ENCODE peak calls at places on chromosomes 4 and X, in six cellular contexts. One of them, this sample, is unnamed.
A peak's percentile ranks its signal among the peaks of the same experiment; 100 is the strongest.

GRCh38 chrX:50107470-50107869 is 93.3 kb downstream of the AKAP4 start:
- DNase-seq in psoas muscle: no peak
- DNase-seq in IMR-90: no peak
- DNase-seq in tibial artery: no peak
- DNase-seq in SK-N-SH: no peak
- DNase-seq in suprapubic skin: no peak
- DNase-seq in this sample: no peak

GRCh38 chr4:906311-907102 is 25.6 kb downstream of the GAK start:
- DNase-seq in suprapubic skin: no peak
- DNase-seq in tibial artery: no peak
- DNase-seq in IMR-90: no peak
- DNase-seq in SK-N-SH: no peak
- DNase-seq in psoas muscle: no peak
- DNase-seq in this sample: peak; percentile 24

GRCh38 chr4:93409035-93409434 is 419.5 kb upstream of the ATOH1 start:
- DNase-seq in SK-N-SH: no peak
- DNase-seq in suprapubic skin: no peak
- DNase-seq in tibial artery: no peak
- DNase-seq in IMR-90: no peak
- DNase-seq in psoas muscle: no peak
- DNase-seq in this sample: no peak

GRCh38 chr4:161419822-161420221 is 744.0 kb downstream of the FSTL5 start:
- DNase-seq in SK-N-SH: peak; percentile 7
- DNase-seq in IMR-90: no peak
- DNase-seq in suprapubic skin: no peak
- DNase-seq in tibial artery: no peak
- DNase-seq in psoas muscle: no peak
- DNase-seq in this sample: no peak

GRCh38 chrX:40083979-40084359 is 13.8 kb downstream of the BCOR start:
- DNase-seq in psoas muscle: peak; percentile 34
- DNase-seq in tibial artery: no peak
- DNase-seq in SK-N-SH: no peak
- DNase-seq in IMR-90: no peak
- DNase-seq in suprapubic skin: no peak
- DNase-seq in this sample: peak; percentile 35

GRCh38 chr4:151744614-151745013 is 16.2 kb downstream of the GATB start:
- DNase-seq in suprapubic skin: no peak
- DNase-seq in SK-N-SH: no peak
- DNase-seq in tibial artery: no peak
- DNase-seq in psoas muscle: no peak
- DNase-seq in IMR-90: peak; percentile 97
- DNase-seq in this sample: no peak

GRCh38 chr4:163591614-163592020 is 97.1 kb downstream of the TMA16 start:
- DNase-seq in IMR-90: no peak
- DNase-seq in tibial artery: no peak
- DNase-seq in SK-N-SH: no peak
- DNase-seq in suprapubic skin: no peak
- DNase-seq in psoas muscle: no peak
- DNase-seq in this sample: no peak

GRCh38 chr4:128776794-128777216 is 32.7 kb upstream of the JADE1 start:
- DNase-seq in SK-N-SH: no peak
- DNase-seq in suprapubic skin: no peak
- DNase-seq in tibial artery: peak; percentile 75
- DNase-seq in psoas muscle: no peak
- DNase-seq in IMR-90: peak; percentile 95
- DNase-seq in this sample: peak; percentile 83

GRCh38 chr4:112284662-112285411 is 867 bp downstream of the TIFA start:
- DNase-seq in suprapubic skin: no peak
- DNase-seq in IMR-90: peak; percentile 24
- DNase-seq in tibial artery: no peak
- DNase-seq in psoas muscle: no peak
- DNase-seq in SK-N-SH: peak; percentile 64
- DNase-seq in this sample: peak; percentile 64

GRCh38 chr4:48642421-48643144 is 137.5 kb downstream of the FRYL start:
- DNase-seq in psoas muscle: no peak
- DNase-seq in suprapubic skin: no peak
- DNase-seq in SK-N-SH: no peak
- DNase-seq in tibial artery: no peak
- DNase-seq in IMR-90: peak; percentile 33
- DNase-seq in this sample: no peak

GRCh38 chrX:134544614-134545255 is 84.8 kb downstream of the HPRT1 start:
- DNase-seq in suprapubic skin: no peak
- DNase-seq in SK-N-SH: peak; percentile 49
- DNase-seq in psoas muscle: no peak
- DNase-seq in tibial artery: no peak
- DNase-seq in IMR-90: no peak
- DNase-seq in this sample: no peak

GRCh38 chr4:186485621-186486062 is 69.7 kb downstream of the MTNR1A start:
- DNase-seq in IMR-90: peak; percentile 19
- DNase-seq in suprapubic skin: no peak
- DNase-seq in tibial artery: peak; percentile 66
- DNase-seq in SK-N-SH: peak; percentile 34
- DNase-seq in psoas muscle: no peak
- DNase-seq in this sample: peak; percentile 59

GRCh38 chr4:78954048-78954666 is 14.9 kb upstream of the PAQR3 start:
- DNase-seq in tibial artery: no peak
- DNase-seq in suprapubic skin: no peak
- DNase-seq in psoas muscle: no peak
- DNase-seq in SK-N-SH: peak; percentile 18
- DNase-seq in IMR-90: no peak
- DNase-seq in this sample: no peak

GRCh38 chr4:184747034-184747830 is 13.3 kb upstream of the CENPU start:
- DNase-seq in suprapubic skin: no peak
- DNase-seq in psoas muscle: peak; percentile 84
- DNase-seq in SK-N-SH: no peak
- DNase-seq in IMR-90: no peak
- DNase-seq in tibial artery: no peak
- DNase-seq in this sample: no peak

GRCh38 chr4:100208459-100208858 is 18.2 kb upstream of the DDIT4L start:
- DNase-seq in suprapubic skin: no peak
- DNase-seq in IMR-90: no peak
- DNase-seq in tibial artery: no peak
- DNase-seq in SK-N-SH: no peak
- DNase-seq in psoas muscle: no peak
- DNase-seq in this sample: no peak

GRCh38 chr4:156476359-156476758 is 495.2 kb downstream of the PDGFC start:
- DNase-seq in psoas muscle: no peak
- DNase-seq in tibial artery: no peak
- DNase-seq in suprapubic skin: no peak
- DNase-seq in IMR-90: peak; percentile 98
- DNase-seq in SK-N-SH: peak; percentile 4
- DNase-seq in this sample: no peak

GRCh38 chrX:47556045-47556623 is 4.9 kb upstream of the ARAF start:
- DNase-seq in tibial artery: peak; percentile 95
- DNase-seq in suprapubic skin: peak; percentile 93
- DNase-seq in SK-N-SH: peak; percentile 80
- DNase-seq in psoas muscle: peak; percentile 93
- DNase-seq in IMR-90: peak; percentile 92
- DNase-seq in this sample: peak; percentile 90

GRCh38 chrX:13764765-13765164 is 30.2 kb downstream of the OFD1 start:
- DNase-seq in IMR-90: no peak
- DNase-seq in suprapubic skin: no peak
- DNase-seq in tibial artery: no peak
- DNase-seq in SK-N-SH: peak; percentile 72
- DNase-seq in psoas muscle: no peak
- DNase-seq in this sample: peak; percentile 21

GRCh38 chr4:121479801-121480200 is 99.0 kb upstream of the QRFPR start:
- DNase-seq in suprapubic skin: no peak
- DNase-seq in IMR-90: no peak
- DNase-seq in psoas muscle: no peak
- DNase-seq in SK-N-SH: no peak
- DNase-seq in tibial artery: no peak
- DNase-seq in this sample: no peak

GRCh38 chr4:7375427-7375826 is 59.3 kb downstream of the PSAPL1 start:
- DNase-seq in tibial artery: no peak
- DNase-seq in psoas muscle: peak; percentile 37
- DNase-seq in suprapubic skin: no peak
- DNase-seq in IMR-90: peak; percentile 13
- DNase-seq in SK-N-SH: no peak
- DNase-seq in this sample: no peak

GRCh38 chrX:129697204-129697829 is 41.5 kb upstream of the XPNPEP2 start:
- DNase-seq in psoas muscle: no peak
- DNase-seq in IMR-90: no peak
- DNase-seq in SK-N-SH: no peak
- DNase-seq in suprapubic skin: no peak
- DNase-seq in tibial artery: no peak
- DNase-seq in this sample: no peak

GRCh38 chrX:115367956-115368355 is 78.4 kb downstream of the LUZP4 start:
- DNase-seq in psoas muscle: no peak
- DNase-seq in IMR-90: peak; percentile 18
- DNase-seq in tibial artery: no peak
- DNase-seq in suprapubic skin: no peak
- DNase-seq in SK-N-SH: no peak
- DNase-seq in this sample: no peak

GRCh38 chr4:107035711-107036601 is at the start of gene DKK2:
- DNase-seq in suprapubic skin: peak; percentile 84
- DNase-seq in SK-N-SH: peak; percentile 40
- DNase-seq in IMR-90: peak; percentile 28
- DNase-seq in tibial artery: no peak
- DNase-seq in psoas muscle: peak; percentile 62
- DNase-seq in this sample: peak; percentile 24

GRCh38 chr4:156388826-156389225 is 435.2 kb upstream of the CTSO start:
- DNase-seq in suprapubic skin: no peak
- DNase-seq in tibial artery: no peak
- DNase-seq in psoas muscle: no peak
- DNase-seq in SK-N-SH: no peak
- DNase-seq in IMR-90: peak; percentile 2
- DNase-seq in this sample: no peak

GRCh38 chrX:126655061-126655460 is 102.4 kb upstream of the DCAF12L1 start:
- DNase-seq in IMR-90: no peak
- DNase-seq in suprapubic skin: no peak
- DNase-seq in psoas muscle: no peak
- DNase-seq in SK-N-SH: no peak
- DNase-seq in tibial artery: no peak
- DNase-seq in this sample: no peak

GRCh38 chrX:138858438-138858837 is 146.9 kb upstream of the FGF13 start:
- DNase-seq in psoas muscle: no peak
- DNase-seq in SK-N-SH: no peak
- DNase-seq in suprapubic skin: no peak
- DNase-seq in tibial artery: no peak
- DNase-seq in IMR-90: peak; percentile 1
- DNase-seq in this sample: no peak

GRCh38 chr4:76156635-76157034 is 8.4 kb upstream of the NUP54 start:
- DNase-seq in IMR-90: peak; percentile 5
- DNase-seq in psoas muscle: no peak
- DNase-seq in tibial artery: no peak
- DNase-seq in SK-N-SH: no peak
- DNase-seq in suprapubic skin: no peak
- DNase-seq in this sample: no peak

GRCh38 chr4:170672571-170672970 is 582.8 kb upstream of the AADAT start:
- DNase-seq in IMR-90: peak; percentile 8
- DNase-seq in psoas muscle: no peak
- DNase-seq in tibial artery: no peak
- DNase-seq in SK-N-SH: no peak
- DNase-seq in suprapubic skin: no peak
- DNase-seq in this sample: no peak
- H3K4me3 ChIP-seq in IMR-90: no peak overlapping the region
- H3K4me3 ChIP-seq in psoas muscle: no peak overlapping the region
- H3K4me3 ChIP-seq in tibial artery: no peak overlapping the region
- H3K4me3 ChIP-seq in SK-N-SH: no peak overlapping the region
- H3K4me3 ChIP-seq in suprapubic skin: no peak overlapping the region
- H3K4me3 ChIP-seq in this sample: no peak overlapping the region

DNA sequence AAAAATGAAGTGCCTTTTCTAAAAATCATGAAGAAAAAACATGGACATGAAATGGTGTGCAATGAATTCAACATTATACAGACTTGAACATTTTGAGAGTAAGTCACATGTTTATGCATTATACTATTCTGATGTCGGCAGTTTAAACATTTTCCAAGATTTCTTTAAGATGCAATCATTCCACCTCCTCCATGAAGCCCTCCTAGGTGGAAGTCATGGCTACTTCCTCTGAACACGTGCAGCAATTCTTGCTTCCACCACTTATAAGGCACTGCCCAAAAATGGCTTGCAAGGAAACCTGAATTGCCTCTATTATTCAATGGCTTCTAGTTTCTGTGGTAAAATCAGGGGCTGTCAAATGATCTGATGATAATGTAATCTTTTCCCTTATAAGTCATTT is 25.8 kb downstream of the IGFBP7 start:
- DNase-seq in psoas muscle: no peak
- DNase-seq in suprapubic skin: no peak
- DNase-seq in tibial artery: no peak
- DNase-seq in IMR-90: no peak
- DNase-seq in SK-N-SH: no peak
- DNase-seq in this sample: no peak
- H3K4me1 ChIP-seq in psoas muscle: peaks cover 3% of the 10 kb centered on the region
- H3K4me1 ChIP-seq in suprapubic skin: peaks cover 39% of the 10 kb centered on the region
- H3K4me1 ChIP-seq in tibial artery: peaks cover 26% of the 10 kb centered on the region
- H3K4me1 ChIP-seq in IMR-90: peaks cover 15% of the 10 kb centered on the region
- H3K4me1 ChIP-seq in SK-N-SH: no peaks in the 10 kb centered on the region
- H3K4me1 ChIP-seq in this sample: peaks cover 7% of the 10 kb centered on the region

DNA sequence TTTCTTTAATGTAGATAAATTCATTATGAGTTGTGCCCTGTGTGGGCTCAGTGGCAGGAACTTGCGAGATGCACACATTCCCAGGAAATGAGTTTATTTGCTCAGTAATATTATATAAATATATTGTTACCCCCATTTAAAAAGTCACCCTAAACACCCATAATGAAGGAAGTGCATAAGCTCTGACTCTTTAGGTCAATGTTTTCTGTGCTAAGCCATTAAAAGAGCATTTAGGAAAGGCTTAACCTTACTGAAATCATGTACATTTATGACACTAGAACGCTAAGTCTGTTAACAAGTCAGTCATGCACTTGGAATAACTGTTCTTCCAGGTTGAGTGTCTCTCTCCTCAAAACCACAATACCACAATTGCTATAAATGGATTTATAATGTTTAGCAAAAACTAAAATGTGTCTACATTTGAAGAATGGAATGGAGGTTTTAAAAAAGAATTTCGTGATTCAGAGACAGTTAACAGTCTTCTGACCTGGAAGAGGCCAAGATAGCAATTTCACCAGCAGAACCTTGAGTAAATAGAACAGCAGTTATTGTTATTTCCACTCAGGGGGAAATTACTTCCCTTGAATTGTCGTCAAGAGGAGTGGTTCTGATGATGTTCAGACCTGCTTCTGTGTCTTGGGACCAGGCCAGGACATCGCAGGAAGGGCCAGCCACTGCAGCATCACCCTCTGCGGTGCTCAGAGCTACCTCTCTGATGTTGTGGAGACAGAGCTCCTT is 91.1 kb upstream of the VEGFC start:
- DNase-seq in suprapubic skin: no peak
- DNase-seq in tibial artery: no peak
- DNase-seq in SK-N-SH: no peak
- DNase-seq in psoas muscle: no peak
- DNase-seq in IMR-90: peak; percentile 88
- DNase-seq in this sample: no peak
- H3K27ac ChIP-seq in suprapubic skin: no peak overlapping the region
- H3K27ac ChIP-seq in tibial artery: no peak overlapping the region
- H3K27ac ChIP-seq in SK-N-SH: peak overlapping the region; percentile 72
- H3K27ac ChIP-seq in psoas muscle: no peak overlapping the region
- H3K27ac ChIP-seq in IMR-90: peak overlapping the region; percentile 53
- H3K27ac ChIP-seq in this sample: no peak overlapping the region

GRCh38 chr4:69058410-69059059 is 37.7 kb upstream of the UGT2B7 start:
- DNase-seq in IMR-90: no peak
- DNase-seq in SK-N-SH: no peak
- DNase-seq in suprapubic skin: no peak
- DNase-seq in psoas muscle: no peak
- DNase-seq in tibial artery: no peak
- DNase-seq in this sample: no peak
- H3K4me3 ChIP-seq in IMR-90: no peak overlapping the region
- H3K4me3 ChIP-seq in SK-N-SH: no peak overlapping the region
- H3K4me3 ChIP-seq in suprapubic skin: no peak overlapping the region
- H3K4me3 ChIP-seq in psoas muscle: no peak overlapping the region
- H3K4me3 ChIP-seq in tibial artery: no peak overlapping the region
- H3K4me3 ChIP-seq in this sample: no peak overlapping the region